ENCODE peak calls at places on chromosomes 1 and 21, in eight cellular contexts. A, G, R, O, V, U, I and X are unnamed samples. For H3K4me1, the result is how much of the 10 kb centered on the place peaks cover.

GRCh38 chr21:33644383-33645074 is 2.2 kb downstream of the ITSN1 start:
- DNase-seq in O (no peak), G (peak), V (no peak), R (peak), U (no peak), I (no peak), A (peak), X (peak)

GRCh38 chr1:78441921-78442320 is 48.9 kb upstream of the PTGFR start:
- DNase-seq in A (no peak), G (no peak), I (no peak), U (no peak), O (no peak), R (peak), V (no peak), X (no peak)

GRCh38 chr1:245622332-245623014 is 467.7 kb downstream of the KIF26B start:
- DNase-seq in U (no peak), R (no peak), A (no peak), I (no peak), G (peak), V (no peak), O (no peak), X (no peak)

GRCh38 chr1:109910963-109911798 is 532 bp downstream of the CSF1 start:
- DNase-seq in U (no peak), A (no peak), O (no peak), I (no peak), V (no peak), R (no peak), G (peak), X (peak)

GRCh38 chr1:209646558-209646957 is 5.7 kb downstream of the LAMB3 start:
- DNase-seq in A (peak), U (no peak), I (no peak), V (no peak), R (peak), G (peak), O (no peak), X (peak)

GRCh38 chr1:47705517-47706130 is 267.8 kb downstream of the FOXD2 start:
- DNase-seq in I (no peak), O (no peak), R (no peak), G (no peak), U (no peak), A (peak), V (no peak), X (peak)

GRCh38 chr1:93905051-93905450 is 4.2 kb downstream of the GCLM start:
- DNase-seq in I (no peak), R (peak), G (no peak), U (no peak), A (peak), O (no peak), V (no peak), X (no peak)

GRCh38 chr1:44243782-44244495 is 30.7 kb downstream of the DMAP1 start:
- DNase-seq in R (no peak), U (no peak), I (no peak), V (no peak), G (no peak), O (no peak), A (no peak), X (no peak)

GRCh38 chr1:47262787-47263413 is 30.9 kb upstream of the TAL1 start:
- DNase-seq in G (peak), V (peak), I (no peak), O (peak), A (peak), R (peak), U (no peak), X (peak)

GRCh38 chr1:53614231-53615021 is 124.5 kb downstream of the GLIS1 start:
- DNase-seq in A (no peak), I (no peak), G (peak), U (peak), V (no peak), O (no peak), R (no peak), X (no peak)

GRCh38 chr1:237851209-237851845 is 39.4 kb downstream of the ZP4 start:
- DNase-seq in O (peak), A (peak), R (peak), U (no peak), V (peak), I (no peak), G (peak), X (peak)

GRCh38 chr1:1293618-1294249 is 13.5 kb downstream of the SCNN1D start:
- DNase-seq in G (peak), U (no peak), R (no peak), A (no peak), V (peak), I (no peak), O (no peak), X (no peak)

GRCh38 chr1:19825298-19825697 is 10.2 kb upstream of the RNF186 start:
- DNase-seq in I (no peak), U (no peak), G (peak), O (peak), R (no peak), A (peak), V (no peak), X (no peak)

GRCh38 chr1:91124290-91124975 is 102.6 kb upstream of the ZNF644 start:
- DNase-seq in U (no peak), A (no peak), V (no peak), G (no peak), R (no peak), I (no peak), O (no peak), X (no peak)

GRCh38 chr1:34101151-34101550 is 63.9 kb downstream of the CSMD2 start:
- DNase-seq in I (no peak), U (no peak), V (no peak), O (no peak), G (no peak), A (peak), R (peak), X (peak)

GRCh38 chr1:162215902-162216301 is 146.4 kb downstream of the NOS1AP start:
- DNase-seq in R (no peak), U (no peak), I (no peak), V (no peak), G (peak), A (peak), O (no peak), X (no peak)

GRCh38 chr21:45724345-45724961 is 80.9 kb downstream of the PCBP3 start:
- DNase-seq in U (no peak), I (no peak), V (no peak), A (no peak), O (no peak), R (no peak), G (no peak), X (no peak)

GRCh38 chr1:223811634-223812101 is 34.1 kb downstream of the TP53BP2 start:
- DNase-seq in G (peak), A (peak), R (peak), V (peak), O (no peak), U (no peak), I (peak), X (peak)

GRCh38 chr1:158153179-158153578 is 27.5 kb upstream of the CD1D start:
- DNase-seq in G (no peak), V (no peak), R (peak), I (no peak), O (no peak), U (no peak), A (no peak), X (no peak)

GRCh38 chr1:21882721-21883415 is 54.2 kb downstream of the HSPG2 start:
- DNase-seq in U (no peak), G (no peak), I (no peak), A (no peak), R (no peak), O (no peak), V (no peak), X (no peak)

GRCh38 chr21:17585875-17586450 is 26.7 kb downstream of the BTG3 start:
- DNase-seq in R (peak), U (no peak), G (peak), O (no peak), V (peak), A (peak), I (peak), X (peak)

GRCh38 chr1:5644281-5645134 is 347.7 kb downstream of the NPHP4 start:
- DNase-seq in O (no peak), V (no peak), I (no peak), U (no peak), A (no peak), R (no peak), G (no peak), X (no peak)

GRCh38 chr1:41023279-41023990 is 1.9 kb upstream of the SLFNL1 start:
- DNase-seq in I (no peak), A (peak), V (peak), U (no peak), O (no peak), G (peak), R (no peak), X (no peak)

GRCh38 chr1:183164963-183165362 is 21.1 kb upstream of the LAMC2 start:
- DNase-seq in V (no peak), R (no peak), U (no peak), O (no peak), A (no peak), G (no peak), I (no peak), X (no peak)

GRCh38 chr1:23599125-23599524 is 39.8 kb upstream of the ID3 start:
- DNase-seq in G (no peak), O (no peak), A (no peak), I (no peak), V (no peak), U (no peak), R (no peak), X (no peak)

GRCh38 chr1:23600283-23600682 is 41.0 kb upstream of the ID3 start:
- DNase-seq in G (no peak), O (no peak), V (no peak), R (no peak), A (no peak), I (no peak), U (no peak), X (no peak)

GRCh38 chr1:23596382-23597358 is 37.4 kb upstream of the ID3 start:
- DNase-seq in O (no peak), R (no peak), U (no peak), I (no peak), V (no peak), G (no peak), A (no peak), X (no peak)

GRCh38 chr1:23597635-23598388 is 38.5 kb upstream of the ID3 start:
- DNase-seq in I (no peak), U (no peak), A (no peak), G (peak), O (no peak), V (no peak), R (no peak), X (no peak)

DNA sequence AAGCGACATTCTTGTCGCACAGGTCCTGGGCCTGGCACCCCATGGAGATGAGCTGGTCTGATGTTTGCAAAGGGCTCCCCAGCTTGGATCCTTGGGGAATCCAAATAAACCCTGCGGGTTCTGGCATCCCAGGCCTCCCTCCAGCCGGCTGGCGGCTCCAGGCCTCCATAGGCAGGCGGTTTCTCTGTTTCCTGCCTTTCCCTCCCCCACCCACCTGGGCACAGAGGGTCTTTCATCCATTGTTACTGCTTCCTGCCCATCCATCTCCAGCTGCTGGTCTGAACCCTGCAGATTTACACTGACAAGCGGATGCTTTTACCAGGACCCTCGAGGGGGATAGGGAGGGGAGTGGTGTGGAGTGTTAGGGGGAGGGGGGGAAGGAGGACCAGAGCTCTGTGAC is 39.1 kb upstream of the ID3 start:
- DNase-seq in R (no peak), G (peak), I (no peak), V (peak), U (no peak), A (no peak), O (peak), X (no peak)
- H3K4me1 ChIP-seq in R (under half), G (half or more), I (half or more), V (under half), U (under half), A (under half), O (under half), X (under half)

GRCh38 chr21:35208117-35208516 is 159.0 kb upstream of the RUNX1 start:
- DNase-seq in O (no peak), I (no peak), R (no peak), G (no peak), U (no peak), A (no peak), V (no peak), X (no peak)

GRCh38 chr21:35210093-35210492 is 161.0 kb upstream of the RUNX1 start:
- DNase-seq in G (no peak), A (no peak), O (no peak), V (no peak), R (no peak), I (no peak), U (no peak), X (no peak)

GRCh38 chr21:35207322-35207721 is 158.2 kb upstream of the RUNX1 start:
- DNase-seq in A (no peak), G (no peak), I (no peak), R (no peak), O (no peak), V (no peak), U (no peak), X (no peak)

GRCh38 chr21:35206141-35207125 is 157.3 kb upstream of the RUNX1 start:
- DNase-seq in G (no peak), U (no peak), R (peak), I (no peak), V (no peak), O (no peak), A (no peak), X (peak)

DNA sequence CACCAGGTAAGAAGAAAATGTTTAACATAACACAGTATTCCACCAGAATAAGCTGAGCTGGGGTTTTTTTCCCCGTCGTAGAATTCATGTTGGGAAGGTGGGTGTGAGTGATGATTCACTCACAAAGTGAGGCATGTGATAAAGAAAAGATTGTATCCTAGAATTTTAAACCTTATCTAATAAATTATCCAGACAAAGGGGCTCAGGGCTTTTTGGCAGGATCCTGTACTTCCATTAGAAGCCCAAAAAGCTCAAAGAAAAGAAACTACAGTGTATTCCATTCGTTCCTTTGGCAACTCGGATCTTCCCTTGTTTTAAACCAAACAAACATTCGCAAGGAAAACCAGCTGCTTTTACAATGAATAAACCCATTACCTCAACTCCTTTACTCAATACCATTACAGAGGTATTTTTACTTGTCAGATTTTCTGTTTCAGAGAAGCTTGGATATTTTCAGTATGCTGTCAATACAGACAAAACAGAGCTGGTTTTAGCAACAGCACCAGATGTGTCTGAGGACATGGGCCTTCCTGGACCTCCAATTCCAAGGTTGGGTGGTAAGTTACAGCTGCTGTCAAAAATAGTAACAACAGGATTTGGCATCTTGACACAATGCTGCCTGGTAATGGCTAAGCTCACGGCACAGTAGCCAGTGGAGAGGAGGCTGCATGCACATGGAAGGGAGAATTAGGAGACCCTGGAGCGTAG is 159.9 kb upstream of the RUNX1 start:
- DNase-seq in V (no peak), R (peak), G (no peak), U (no peak), O (no peak), I (no peak), A (peak), X (peak)
- H3K4me1 ChIP-seq in V (under half), R (under half), G (under half), U (under half), O (under half), I (under half), A (under half), X (under half)

DNA sequence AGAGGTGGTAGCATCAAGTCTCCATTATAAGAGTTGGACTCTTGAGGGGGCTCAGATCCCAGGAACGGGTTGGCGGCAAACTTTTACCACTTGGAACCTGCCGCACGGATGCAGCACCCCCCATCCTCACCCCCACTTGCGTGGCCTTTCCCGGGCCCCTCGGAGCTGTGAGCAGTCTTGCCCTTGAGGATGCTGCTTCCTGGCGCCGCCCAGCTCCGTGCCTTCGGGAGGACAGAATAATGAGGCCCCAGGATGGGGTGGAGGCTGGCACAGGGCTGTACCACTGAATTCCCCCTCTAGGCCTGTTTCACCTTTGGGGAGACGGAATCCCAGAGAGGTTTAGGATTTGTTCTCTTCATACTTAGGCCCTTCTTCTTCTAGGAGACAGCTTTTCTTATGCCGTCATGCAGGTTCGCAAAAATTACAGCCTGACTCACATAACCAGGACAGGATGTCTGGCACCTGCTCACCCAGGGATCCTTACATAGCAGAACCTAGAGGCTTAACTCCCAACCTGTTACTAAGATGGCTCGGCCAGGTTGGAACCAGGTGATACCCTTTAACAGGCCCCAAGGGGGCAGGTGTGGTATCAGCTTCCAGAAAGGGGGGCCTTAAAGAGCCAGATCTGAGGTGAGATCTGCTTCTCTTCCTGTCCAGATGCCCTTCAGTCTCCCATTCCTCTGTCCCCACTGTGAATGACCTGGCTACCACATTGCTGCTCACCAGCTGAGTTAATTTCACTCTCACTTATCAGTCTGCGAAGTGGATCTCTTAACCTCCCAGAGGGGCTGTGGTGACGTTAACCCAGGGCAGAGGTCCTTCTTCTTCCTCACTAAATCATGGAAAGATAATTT is 1.5 kb downstream of the TRNP1 start:
- DNase-seq in G (peak), I (no peak), U (no peak), O (no peak), A (no peak), V (no peak), R (no peak), X (no peak)
- H3K4me1 ChIP-seq in G (half or more), I (under half), U (under half), O (under half), A (under half), V (under half), R (half or more), X (under half)

GRCh38 chr1:207867136-207868081 is 43.5 kb downstream of the CD34 start:
- DNase-seq in U (peak), I (peak), O (no peak), V (peak), A (no peak), R (no peak), G (no peak), X (peak)
- H3K4me1 ChIP-seq in U (under half), I (half or more), O (under half), V (under half), A (under half), R (under half), G (under half), X (under half)

GRCh38 chr1:42957229-42957879 is 1.3 kb downstream of the SLC2A1 start:
- DNase-seq in I (no peak), R (no peak), G (peak), A (no peak), V (no peak), U (no peak), O (no peak), X (no peak)

GRCh38 chr1:42956739-42957138 is 1.9 kb downstream of the SLC2A1 start:
- DNase-seq in I (no peak), V (no peak), O (no peak), U (no peak), R (no peak), G (no peak), A (no peak), X (no peak)

GRCh38 chr1:42957880-42958487 is 684 bp downstream of the SLC2A1 start:
- DNase-seq in V (peak), O (no peak), G (peak), A (peak), U (peak), I (peak), R (peak), X (peak)

GRCh38 chr1:42953182-42954180 is 5.2 kb downstream of the SLC2A1 start:
- DNase-seq in V (peak), A (no peak), R (no peak), G (no peak), O (no peak), I (no peak), U (no peak), X (no peak)

GRCh38 chr1:42955311-42956063 is 3.2 kb downstream of the SLC2A1 start:
- DNase-seq in G (no peak), O (no peak), U (no peak), A (no peak), V (no peak), I (no peak), R (no peak), X (no peak)
- H3K4me1 ChIP-seq in G (half or more), O (under half), U (under half), A (under half), V (under half), I (half or more), R (under half), X (under half)

GRCh38 chr1:16148329-16149092 is 7.4 kb downstream of the EPHA2 start:
- DNase-seq in V (no peak), G (no peak), O (no peak), R (no peak), U (no peak), I (no peak), A (no peak), X (no peak)
- H3K4me1 ChIP-seq in V (half or more), G (half or more), O (under half), R (half or more), U (half or more), I (under half), A (half or more), X (half or more)

GRCh38 chr1:160360227-160360695 is 6.6 kb upstream of the NHLH1 start:
- DNase-seq in R (no peak), V (no peak), O (no peak), I (no peak), G (no peak), A (no peak), U (no peak), X (no peak)

GRCh38 chr1:160359559-160360226 is 7.2 kb upstream of the NHLH1 start:
- DNase-seq in A (no peak), U (no peak), V (no peak), I (no peak), G (peak), R (peak), O (no peak), X (peak)

GRCh38 chr1:160357286-160358002 is 9.4 kb upstream of the NHLH1 start:
- DNase-seq in R (no peak), V (no peak), U (no peak), O (no peak), I (no peak), G (no peak), A (no peak), X (peak)

GRCh38 chr1:160361199-160361598 is 5.7 kb upstream of the NHLH1 start:
- DNase-seq in R (no peak), I (no peak), G (no peak), V (no peak), U (no peak), A (no peak), O (no peak), X (no peak)

GRCh38 chr1:160358073-160358472 is 8.8 kb upstream of the NHLH1 start:
- DNase-seq in U (no peak), R (no peak), V (no peak), O (no peak), G (no peak), A (no peak), I (no peak), X (no peak)
- H3K4me1 ChIP-seq in U (under half), R (under half), V (under half), O (under half), G (under half), A (under half), I (under half), X (under half)

DNA sequence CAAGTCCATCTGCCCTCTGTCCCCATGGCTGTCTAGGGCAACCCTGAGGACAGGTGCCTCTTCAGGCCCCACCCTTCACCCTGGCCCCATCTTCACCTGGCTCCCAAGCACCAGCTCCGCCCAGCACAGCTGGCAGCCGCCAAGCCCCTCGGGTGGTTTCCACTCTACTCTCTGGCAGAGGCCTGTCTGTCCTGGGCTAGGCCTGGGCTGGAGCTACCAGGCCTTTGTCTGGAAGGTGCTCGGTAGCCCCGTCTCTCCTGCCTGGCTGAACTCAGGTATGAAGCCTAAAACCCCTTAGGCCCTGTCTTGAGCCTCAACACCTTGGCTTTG is 17.4 kb downstream of the SDC3 start:
- DNase-seq in I (no peak), O (no peak), G (no peak), R (no peak), U (no peak), V (no peak), A (no peak), X (no peak)
- H3K4me1 ChIP-seq in I (under half), O (under half), G (under half), R (half or more), U (half or more), V (under half), A (half or more), X (under half)